ENCODE peak calls at places on chromosomes 6 and 20, in eight cellular contexts. K is cardiac muscle cell; F is fibroblast of mammary gland; A is suprapubic skin; S is heart right ventricle; O is WTC11; C is GM23338; M is CD4-positive, alpha-beta T cell. U is an unnamed sample.

GRCh38 chr20:35454881-35455609 is at the start of gene CEP250:
- DNase-seq in K (peak; percentile 98), F (peak; percentile 87), A (peak; percentile 96), S (peak; percentile 90), O (peak; percentile 97), C (peak; percentile 98), M (peak; percentile 94), U (peak; percentile 88)

GRCh38 chr6:122400467-122401089 is 1.1 kb downstream of the HSF2 start:
- DNase-seq in K (no peak), F (peak; percentile 12), A (no peak), S (no peak), O (no peak), C (no peak), M (no peak), U (no peak)

GRCh38 chr6:129670634-129671033 is 39.3 kb downstream of the ARHGAP18 start:
- DNase-seq in K (no peak), F (no peak), A (no peak), S (no peak), O (no peak), C (no peak), M (no peak), U (no peak)

GRCh38 chr20:63641792-63642517 is 11.3 kb downstream of the STMN3 start:
- DNase-seq in K (peak; percentile 92), F (peak; percentile 66), A (peak; percentile 95), S (peak; percentile 86), O (peak; percentile 97), C (peak; percentile 96), M (peak; percentile 99), U (peak; percentile 73)

GRCh38 chr6:7819641-7820040 is 90.9 kb downstream of the TXNDC5 start:
- DNase-seq in K (no peak), F (peak; percentile 30), A (no peak), S (no peak), O (no peak), C (no peak), M (no peak), U (no peak)

GRCh38 chr20:2749951-2750342 is 50.5 kb downstream of the CPXM1 start:
- DNase-seq in K (no peak), F (no peak), A (no peak), S (no peak), O (no peak), C (peak; percentile 55), M (no peak), U (no peak)

GRCh38 chr6:15513801-15514711 is 148.8 kb downstream of the DTNBP1 start:
- DNase-seq in K (no peak), F (no peak), A (no peak), S (no peak), O (no peak), C (no peak), M (no peak), U (no peak)

GRCh38 chr20:59645316-59645715 is 41.0 kb downstream of the PHACTR3 start:
- DNase-seq in K (no peak), F (no peak), A (no peak), S (no peak), O (no peak), C (no peak), M (no peak), U (no peak)

GRCh38 chr6:11363881-11364576 is 131.6 kb upstream of the NEDD9 start:
- DNase-seq in K (no peak), F (no peak), A (no peak), S (no peak), O (no peak), C (no peak), M (no peak), U (no peak)

GRCh38 chr20:50172347-50173013 is 18.1 kb upstream of the CEBPB start:
- DNase-seq in K (peak; percentile 91), F (peak; percentile 77), A (peak; percentile 93), S (peak; percentile 92), O (peak; percentile 93), C (peak; percentile 97), M (no peak), U (peak; percentile 73)

GRCh38 chr6:109455161-109455501 is 441 bp downstream of the MICAL1 start:
- DNase-seq in K (no peak), F (no peak), A (no peak), S (no peak), O (peak; percentile 51), C (peak; percentile 72), M (peak; percentile 37), U (peak; percentile 46)

GRCh38 chr20:23079926-23080325 is 6.2 kb downstream of the CD93 start:
- DNase-seq in K (no peak), F (no peak), A (no peak), S (no peak), O (no peak), C (no peak), M (no peak), U (no peak)

GRCh38 chr6:156687875-156688549 is 89.2 kb upstream of the ARID1B start:
- DNase-seq in K (no peak), F (peak; percentile 45), A (no peak), S (no peak), O (peak; percentile 18), C (peak; percentile 72), M (no peak), U (peak; percentile 8)

GRCh38 chr6:118719351-118720124 is 68.1 kb upstream of the CEP85L start:
- DNase-seq in K (no peak), F (no peak), A (no peak), S (no peak), O (no peak), C (no peak), M (peak; percentile 6), U (no peak)

GRCh38 chr6:27601668-27602254 is 128.9 kb upstream of the ZNF184 start:
- DNase-seq in K (peak; percentile 30), F (peak; percentile 15), A (no peak), S (no peak), O (peak; percentile 59), C (peak; percentile 76), M (no peak), U (no peak)

GRCh38 chr6:119445666-119446622 is 96.4 kb upstream of the MAN1A1 start:
- DNase-seq in K (no peak), F (peak; percentile 74), A (no peak), S (no peak), O (no peak), C (peak; percentile 21), M (no peak), U (no peak)

GRCh38 chr6:11364971-11365397 is 132.5 kb upstream of the NEDD9 start:
- DNase-seq in K (no peak), F (peak; percentile 86), A (no peak), S (no peak), O (no peak), C (no peak), M (no peak), U (no peak)

GRCh38 chr6:70108230-70108629 is 194.7 kb downstream of the COL9A1 start:
- DNase-seq in K (peak; percentile 41), F (peak; percentile 48), A (no peak), S (no peak), O (no peak), C (peak; percentile 57), M (no peak), U (peak; percentile 9)

GRCh38 chr6:131923356-131923755 is 27.8 kb downstream of the CCN2 start:
- DNase-seq in K (peak; percentile 81), F (peak; percentile 86), A (no peak), S (peak; percentile 32), O (peak; percentile 75), C (peak; percentile 88), M (no peak), U (peak; percentile 59)

GRCh38 chr6:27545271-27546046 is 72.6 kb upstream of the ZNF184 start:
- DNase-seq in K (peak; percentile 45), F (peak; percentile 85), A (no peak), S (no peak), O (peak; percentile 92), C (peak; percentile 83), M (no peak), U (peak; percentile 28)

GRCh38 chr20:49696594-49696993 is 17.1 kb downstream of the B4GALT5 start:
- DNase-seq in K (no peak), F (no peak), A (no peak), S (no peak), O (no peak), C (no peak), M (no peak), U (no peak)

GRCh38 chr6:150076196-150076893 is 7.4 kb upstream of the ULBP3 start:
- DNase-seq in K (no peak), F (no peak), A (no peak), S (no peak), O (no peak), C (peak; percentile 45), M (no peak), U (no peak)
- TF ChIP-seq CTCF in K (no peak), F (peak; percentile 13), A (no peak), S (no peak), O (no peak), C (no peak), M (no peak), U (peak; percentile 37)

DNA sequence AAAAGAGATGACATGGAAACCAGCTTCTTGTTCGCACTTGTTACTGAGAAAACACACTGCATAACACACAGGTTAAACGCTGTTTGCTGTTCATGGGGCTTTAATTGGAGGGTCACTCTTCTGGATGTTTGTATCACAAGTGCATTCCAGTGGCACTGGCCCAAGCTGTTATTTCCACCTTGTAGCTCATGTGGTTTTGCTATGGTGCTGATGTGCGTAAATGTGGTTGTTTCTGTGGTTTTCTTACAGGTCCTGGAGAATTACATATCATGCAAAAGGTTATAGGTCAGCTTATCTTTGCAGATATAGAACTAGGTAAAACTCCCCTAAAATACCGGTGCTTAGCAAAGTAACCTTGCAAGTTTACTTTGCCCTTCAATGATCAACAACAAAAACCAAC is 89.3 kb upstream of the AHI1 start:
- DNase-seq in K (no peak), F (no peak), A (no peak), S (no peak), O (no peak), C (no peak), M (no peak), U (no peak)
- TF ChIP-seq CTCF in K (no peak), F (no peak), A (no peak), S (no peak), O (no peak), C (no peak), M (no peak), U (no peak)

GRCh38 chr6:79713701-79714322 is 82.7 kb downstream of the SH3BGRL2 start:
- DNase-seq in K (peak; percentile 76), F (peak; percentile 59), A (no peak), S (peak; percentile 52), O (peak; percentile 54), C (peak; percentile 78), M (peak; percentile 29), U (peak; percentile 63)
- TF ChIP-seq CTCF in K (peak; percentile 67), F (peak; percentile 69), A (no peak), S (peak; percentile 74), O (peak; percentile 52), C (peak; percentile 84), M (peak; percentile 79), U (peak; percentile 84)

GRCh38 chr6:32973144-32973854 is 4.9 kb downstream of the BRD2 start:
- DNase-seq in K (peak; percentile 76), F (no peak), A (no peak), S (peak; percentile 47), O (peak; percentile 29), C (peak; percentile 68), M (no peak), U (no peak)

GRCh38 chr6:32970413-32971244 is 2.2 kb downstream of the BRD2 start:
- DNase-seq in K (peak; percentile 91), F (peak; percentile 90), A (peak; percentile 92), S (peak; percentile 93), O (peak; percentile 78), C (peak; percentile 92), M (peak; percentile 67), U (peak; percentile 66)

GRCh38 chr6:32972353-32973143 is 4.2 kb downstream of the BRD2 start:
- DNase-seq in K (peak; percentile 36), F (no peak), A (no peak), S (no peak), O (peak; percentile 28), C (peak; percentile 35), M (peak; percentile 38), U (no peak)

GRCh38 chr6:32971245-32971580 is 2.8 kb downstream of the BRD2 start:
- DNase-seq in K (no peak), F (no peak), A (no peak), S (no peak), O (no peak), C (no peak), M (no peak), U (no peak)

GRCh38 chr6:32971581-32972352 is 3.4 kb downstream of the BRD2 start:
- DNase-seq in K (peak; percentile 99), F (peak; percentile 100), A (peak; percentile 99), S (peak; percentile 100), O (peak; percentile 99), C (peak; percentile 99), M (peak; percentile 100), U (peak; percentile 99)
- TF ChIP-seq CTCF in K (no peak), F (no peak), A (no peak), S (no peak), O (no peak), C (no peak), M (no peak), U (no peak)

U was measured in neural crest cell.